ENCODE peak calls at places on chromosomes 5 and 9, in seven cellular contexts. Y, F, G, B, V, U and I are unnamed samples.

GRCh38 chr5:37915078-37915736 is 75.4 kb upstream of the GDNF start:
- DNase-seq in Y (no peak), F (no peak), G (no peak), B (no peak), V (peak), U (no peak), I (no peak)

GRCh38 chr9:126398403-126399058 is 71.9 kb downstream of the MVB12B start:
- DNase-seq in Y (peak), F (peak), G (peak), B (peak), V (peak), U (peak), I (peak)

GRCh38 chr9:1024112-1024511 is 26.0 kb upstream of the DMRT2 start:
- DNase-seq in Y (no peak), F (no peak), G (no peak), B (no peak), V (no peak), U (no peak), I (no peak)

GRCh38 chr5:180116441-180117377 is 45.1 kb upstream of the RNF130 start:
- DNase-seq in Y (peak), F (no peak), G (no peak), B (no peak), V (no peak), U (no peak), I (no peak)

GRCh38 chr9:114091711-114092110 is 7.4 kb downstream of the KIF12 start:
- DNase-seq in Y (no peak), F (no peak), G (no peak), B (no peak), V (no peak), U (no peak), I (no peak)

GRCh38 chr5:59496524-59497134 is 396.9 kb downstream of the PDE4D start:
- DNase-seq in Y (no peak), F (no peak), G (no peak), B (no peak), V (no peak), U (no peak), I (no peak)

GRCh38 chr5:59760798-59761348 is 132.7 kb downstream of the PDE4D start:
- DNase-seq in Y (peak), F (no peak), G (no peak), B (no peak), V (peak), U (peak), I (no peak)

GRCh38 chr9:124350485-124351263 is 64.6 kb downstream of the PSMB7 start:
- DNase-seq in Y (no peak), F (no peak), G (no peak), B (no peak), V (no peak), U (no peak), I (no peak)

GRCh38 chr9:19102181-19102630 is 498 bp downstream of the HAUS6 start:
- DNase-seq in Y (peak), F (peak), G (peak), B (no peak), V (no peak), U (peak), I (peak)

GRCh38 chr5:91499943-91500531 is 116.9 kb upstream of the ARRDC3 start:
- DNase-seq in Y (peak), F (no peak), G (no peak), B (no peak), V (peak), U (peak), I (no peak)

GRCh38 chr9:99109522-99109921 is 4.6 kb downstream of the TGFBR1 start:
- DNase-seq in Y (no peak), F (no peak), G (no peak), B (no peak), V (no peak), U (no peak), I (no peak)

GRCh38 chr9:72579190-72579589 is 57.8 kb downstream of the TMC1 start:
- DNase-seq in Y (peak), F (no peak), G (no peak), B (no peak), V (peak), U (no peak), I (peak)

GRCh38 chr5:83387041-83387440 is 84.5 kb upstream of the VCAN start:
- DNase-seq in Y (no peak), F (no peak), G (no peak), B (no peak), V (no peak), U (no peak), I (no peak)

GRCh38 chr5:95281211-95281610 is 3.7 kb downstream of the MCTP1 start:
- DNase-seq in Y (peak), F (no peak), G (no peak), B (no peak), V (peak), U (no peak), I (no peak)

GRCh38 chr5:57128325-57128724 is 45.5 kb upstream of the GPBP1 start:
- DNase-seq in Y (no peak), F (no peak), G (no peak), B (no peak), V (no peak), U (no peak), I (no peak)

GRCh38 chr5:10655686-10656075 is 91.8 kb downstream of the ANKRD33B start:
- DNase-seq in Y (no peak), F (no peak), G (no peak), B (no peak), V (no peak), U (no peak), I (no peak)

GRCh38 chr5:181189962-181190710 is 14.9 kb downstream of the TRIM7 start:
- DNase-seq in Y (no peak), F (peak), G (peak), B (no peak), V (no peak), U (peak), I (peak)

GRCh38 chr9:126454795-126455194 is 128.2 kb downstream of the MVB12B start:
- DNase-seq in Y (no peak), F (no peak), G (no peak), B (no peak), V (no peak), U (no peak), I (no peak)

GRCh38 chr5:107476783-107477182 is 194.0 kb downstream of the EFNA5 start:
- DNase-seq in Y (no peak), F (peak), G (peak), B (no peak), V (no peak), U (no peak), I (peak)

GRCh38 chr5:6732634-6733410 is 19.6 kb downstream of the TENT4A start:
- DNase-seq in Y (peak), F (no peak), G (no peak), B (no peak), V (peak), U (peak), I (no peak)

GRCh38 chr5:57324159-57324558 is 150.3 kb downstream of the GPBP1 start:
- DNase-seq in Y (no peak), F (no peak), G (no peak), B (no peak), V (no peak), U (no peak), I (no peak)

GRCh38 chr5:72510610-72511121 is 3.5 kb upstream of the ZNF366 start:
- DNase-seq in Y (no peak), F (no peak), G (no peak), B (no peak), V (peak), U (peak), I (no peak)

GRCh38 chr9:128685636-128686489 is 3.2 kb upstream of the SET start:
- DNase-seq in Y (no peak), F (peak), G (peak), B (no peak), V (no peak), U (no peak), I (peak)

GRCh38 chr5:40780199-40780598 is 18.0 kb downstream of the PRKAA1 start:
- DNase-seq in Y (no peak), F (no peak), G (no peak), B (no peak), V (no peak), U (no peak), I (no peak)

GRCh38 chr5:137152616-137153015 is 346.5 kb downstream of the SPOCK1 start:
- DNase-seq in Y (no peak), F (no peak), G (no peak), B (no peak), V (peak), U (no peak), I (no peak)

GRCh38 chr5:59648949-59649921 is 244.3 kb downstream of the PDE4D start:
- DNase-seq in Y (no peak), F (no peak), G (no peak), B (no peak), V (no peak), U (no peak), I (peak)

GRCh38 chr5:33997331-33997983 is 10.4 kb downstream of the AMACR start:
- DNase-seq in Y (peak), F (no peak), G (peak), B (peak), V (peak), U (peak), I (peak)

GRCh38 chr9:134515026-134515821 is 126.4 kb upstream of the COL5A1 start:
- DNase-seq in Y (no peak), F (no peak), G (no peak), B (no peak), V (no peak), U (no peak), I (no peak)

GRCh38 chr9:133341369-133342082 is 5.5 kb upstream of the SURF6 start:
- DNase-seq in Y (no peak), F (no peak), G (no peak), B (peak), V (no peak), U (no peak), I (peak)

GRCh38 chr5:33231935-33232334 is 208.8 kb upstream of the TARS1 start:
- DNase-seq in Y (no peak), F (no peak), G (no peak), B (no peak), V (no peak), U (no peak), I (no peak)

GRCh38 chr5:5886812-5887486 is 464.5 kb downstream of the ICE1 start:
- DNase-seq in Y (no peak), F (no peak), G (no peak), B (no peak), V (no peak), U (no peak), I (peak)

GRCh38 chr5:74384851-74385250 is 255.7 kb downstream of the ENC1 start:
- DNase-seq in Y (peak), F (no peak), G (no peak), B (no peak), V (peak), U (no peak), I (no peak)

GRCh38 chr5:114361724-114362196 is at the start of gene KCNN2:
- DNase-seq in Y (peak), F (no peak), G (no peak), B (peak), V (peak), U (peak), I (peak)

GRCh38 chr9:13386935-13387667 is 107.6 kb upstream of the MPDZ start:
- DNase-seq in Y (no peak), F (no peak), G (no peak), B (no peak), V (peak), U (no peak), I (no peak)

GRCh38 chr5:39794511-39794910 is 369.7 kb upstream of the DAB2 start:
- DNase-seq in Y (no peak), F (no peak), G (no peak), B (no peak), V (peak), U (no peak), I (no peak)

GRCh38 chr9:104329245-104329644 is 174.8 kb upstream of the OR13F1 start:
- DNase-seq in Y (no peak), F (no peak), G (no peak), B (no peak), V (no peak), U (no peak), I (no peak)

GRCh38 chr5:39618391-39618790 is 193.6 kb upstream of the DAB2 start:
- DNase-seq in Y (no peak), F (no peak), G (no peak), B (no peak), V (no peak), U (no peak), I (no peak)

GRCh38 chr5:119293202-119293829 is 62.5 kb upstream of the TNFAIP8 start:
- DNase-seq in Y (no peak), F (no peak), G (no peak), B (no peak), V (no peak), U (no peak), I (no peak)

GRCh38 chr5:123527190-123527589 is 15.2 kb downstream of the CSNK1G3 start:
- DNase-seq in Y (no peak), F (no peak), G (no peak), B (no peak), V (no peak), U (no peak), I (no peak)
- H3K4me3 ChIP-seq in Y (no peak), F (no peak), G (no peak), B (no peak), V (no peak), U (no peak), I (no peak)

GRCh38 chr5:150202501-150202900 is 12.6 kb downstream of the SLC6A7 start:
- DNase-seq in Y (no peak), F (no peak), G (no peak), B (no peak), V (no peak), U (no peak), I (no peak)
- H3K4me3 ChIP-seq in Y (no peak), F (no peak), G (no peak), B (no peak), V (no peak), U (no peak), I (no peak)

GRCh38 chr9:136686794-136687711 is at the start of gene AGPAT2:
- DNase-seq in Y (peak), F (peak), G (peak), B (peak), V (peak), U (peak), I (peak)

GRCh38 chr9:136688274-136689107 is 1.2 kb upstream of the AGPAT2 start:
- DNase-seq in Y (no peak), F (no peak), G (no peak), B (no peak), V (no peak), U (no peak), I (no peak)

GRCh38 chr9:136689108-136689460 is 1.8 kb upstream of the AGPAT2 start:
- DNase-seq in Y (no peak), F (no peak), G (no peak), B (no peak), V (no peak), U (no peak), I (no peak)

GRCh38 chr9:136686534-136686793 is 793 bp downstream of the AGPAT2 start:
- DNase-seq in Y (no peak), F (no peak), G (no peak), B (no peak), V (no peak), U (no peak), I (no peak)

DNA sequence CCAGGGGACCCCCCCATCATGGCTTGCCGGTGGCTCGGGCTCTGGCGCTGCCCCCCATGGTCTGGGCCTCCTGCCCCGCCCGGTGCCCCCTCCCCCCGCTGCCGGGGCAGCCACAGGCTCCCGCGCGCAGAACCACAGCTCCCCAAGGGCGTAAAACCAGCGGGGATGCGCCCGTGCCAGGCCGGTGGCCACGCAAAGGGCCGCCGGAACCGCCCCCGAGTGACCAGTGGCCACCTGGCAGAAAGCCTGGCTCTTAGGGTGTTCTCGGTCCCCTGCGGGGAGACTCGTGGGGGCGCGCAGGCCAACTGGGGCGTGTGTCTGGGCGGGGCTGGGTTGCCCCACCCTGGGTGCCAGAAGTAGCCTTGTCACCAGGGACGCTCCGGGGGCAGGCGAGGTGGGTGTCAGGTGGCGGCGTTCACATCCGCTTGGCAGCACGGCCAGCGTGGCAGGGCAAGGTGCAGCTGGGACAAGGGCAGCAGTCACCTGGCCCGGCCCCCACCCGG is 515 bp upstream of the AGPAT2 start:
- DNase-seq in Y (no peak), F (no peak), G (no peak), B (peak), V (no peak), U (no peak), I (peak)
- H3K4me3 ChIP-seq in Y (no peak), F (no peak), G (no peak), B (no peak), V (no peak), U (no peak), I (peak)

GRCh38 chr5:42498000-42498399 is 74.8 kb downstream of the GHR start:
- DNase-seq in Y (no peak), F (no peak), G (no peak), B (no peak), V (no peak), U (no peak), I (no peak)

GRCh38 chr5:42496397-42497156 is 73.3 kb downstream of the GHR start:
- DNase-seq in Y (no peak), F (no peak), G (no peak), B (no peak), V (no peak), U (no peak), I (no peak)

GRCh38 chr5:42502613-42503470 is 79.6 kb downstream of the GHR start:
- DNase-seq in Y (peak), F (no peak), G (no peak), B (no peak), V (no peak), U (no peak), I (no peak)

GRCh38 chr5:42499016-42499415 is 75.8 kb downstream of the GHR start:
- DNase-seq in Y (no peak), F (no peak), G (no peak), B (no peak), V (no peak), U (no peak), I (no peak)

GRCh38 chr5:42500003-42500599 is 76.9 kb downstream of the GHR start:
- DNase-seq in Y (no peak), F (no peak), G (no peak), B (no peak), V (no peak), U (no peak), I (no peak)
- H3K4me3 ChIP-seq in Y (no peak), F (no peak), G (no peak), B (no peak), V (no peak), U (no peak), I (no peak)

DNA sequence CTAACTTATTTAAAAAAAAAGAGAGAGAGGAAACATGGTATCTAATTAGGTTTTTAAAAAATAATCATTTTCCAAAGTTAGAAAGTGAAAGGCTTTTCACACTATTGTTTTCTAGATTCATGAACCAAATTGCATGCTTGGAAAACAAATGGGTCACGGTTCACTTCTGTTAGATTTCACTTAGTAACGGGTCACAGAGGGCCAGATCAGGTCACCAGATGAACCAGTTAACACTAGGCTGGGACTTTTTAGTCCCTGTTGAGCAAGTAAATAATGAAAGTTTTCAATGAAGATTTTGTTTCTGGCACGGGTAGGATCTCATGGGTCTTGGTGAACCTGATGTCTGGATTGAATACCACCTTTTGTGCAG is 207.2 kb upstream of the RFX3 start:
- DNase-seq in Y (no peak), F (no peak), G (no peak), B (no peak), V (no peak), U (no peak), I (no peak)
- H3K4me3 ChIP-seq in Y (no peak), F (no peak), G (no peak), B (no peak), V (no peak), U (no peak), I (no peak)

DNA sequence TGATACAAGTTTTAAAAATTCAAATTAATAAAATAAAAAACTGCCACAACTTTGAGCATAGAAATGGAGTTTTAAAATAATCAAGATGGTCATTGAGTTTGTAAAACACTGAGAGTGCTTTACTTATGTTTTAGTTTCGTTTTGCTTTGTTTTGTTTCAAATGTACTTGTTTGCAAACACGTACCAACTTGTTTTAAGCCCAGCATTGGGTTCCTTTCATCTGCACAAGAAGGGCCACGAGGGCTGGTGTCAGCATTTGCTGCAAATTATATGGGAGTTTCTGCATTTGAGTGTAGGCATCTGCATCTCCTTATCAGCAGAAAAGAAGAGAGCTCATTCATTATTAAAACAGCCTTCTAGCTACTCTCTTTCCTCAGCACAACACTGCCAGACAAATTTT is 95.4 kb upstream of the CAST start:
- DNase-seq in Y (peak), F (no peak), G (no peak), B (no peak), V (no peak), U (no peak), I (no peak)
- H3K4me3 ChIP-seq in Y (no peak), F (no peak), G (no peak), B (no peak), V (no peak), U (no peak), I (no peak)

GRCh38 chr5:141398608-141399007 is 861 bp downstream of the PCDHGB5 start:
- DNase-seq in Y (no peak), F (no peak), G (no peak), B (no peak), V (no peak), U (no peak), I (no peak)

GRCh38 chr5:141403387-141403786 is 809 bp downstream of the PCDHGA9 start:
- DNase-seq in Y (no peak), F (no peak), G (no peak), B (no peak), V (no peak), U (no peak), I (no peak)

GRCh38 chr5:141399555-141400258 is 2.0 kb downstream of the PCDHGB5 start:
- DNase-seq in Y (no peak), F (no peak), G (no peak), B (no peak), V (no peak), U (no peak), I (no peak)

DNA sequence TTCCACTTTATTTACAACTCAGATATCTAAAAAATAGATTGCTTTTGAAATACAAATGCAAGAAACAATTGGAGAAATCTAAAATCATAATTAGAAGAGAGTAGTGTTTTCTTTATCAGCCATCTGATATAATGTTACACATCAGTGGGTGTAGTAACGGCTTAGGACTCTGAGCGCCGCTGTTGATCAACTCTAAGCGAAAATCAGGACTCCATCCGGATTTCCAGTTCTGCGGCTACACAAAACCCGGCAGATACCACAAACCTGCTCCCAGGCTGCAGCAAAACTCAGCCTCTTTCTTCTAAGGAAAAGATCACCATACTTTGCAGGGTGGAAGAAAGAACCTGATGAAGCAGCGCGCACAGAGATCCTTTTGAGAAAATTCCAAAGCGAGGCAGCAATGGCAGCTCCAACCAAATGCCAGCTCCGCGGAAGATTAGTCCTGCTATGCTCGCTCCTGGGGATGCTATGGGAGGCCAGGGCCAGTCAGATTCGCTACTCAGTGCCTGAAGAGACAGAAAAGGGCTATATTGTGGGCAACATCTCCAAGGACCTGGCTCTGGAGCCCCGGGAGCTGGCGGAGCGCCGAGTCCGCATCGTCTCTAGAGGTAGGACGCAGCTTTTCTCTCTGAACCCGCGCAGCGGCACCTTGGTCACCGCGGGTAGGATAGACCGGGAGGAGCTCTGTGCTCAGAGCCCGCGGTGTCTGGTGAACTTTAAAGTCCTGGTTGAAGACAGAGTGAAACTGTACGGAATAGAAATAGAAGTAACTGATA is at the start of gene PCDHGA9:
- DNase-seq in Y (peak), F (no peak), G (no peak), B (no peak), V (peak), U (no peak), I (no peak)
- H3K4me3 ChIP-seq in Y (no peak), F (peak), G (no peak), B (peak), V (peak), U (no peak), I (peak)

GRCh38 chr9:107212613-107213012 is 70.5 kb upstream of the RAD23B start:
- DNase-seq in Y (no peak), F (no peak), G (no peak), B (no peak), V (no peak), U (no peak), I (no peak)
- H3K4me3 ChIP-seq in Y (no peak), F (no peak), G (no peak), B (no peak), V (no peak), U (no peak), I (no peak)